ENCODE peak calls at places on chromosomes 5 and 9, in seven cellular contexts. One of them, this sample, is unnamed.

GRCh38 chr9:68637020-68637419 is 68.0 kb upstream of the PIP5K1B start:
- DNase-seq in lower lobe of right lung: no peak
- DNase-seq in body of pancreas: no peak
- DNase-seq in SJSA1: no peak
- DNase-seq in naive thymus-derived CD4-positive, alpha-beta T cell: no peak
- DNase-seq in IMR-90: no peak
- DNase-seq in adrenal gland: no peak
- DNase-seq in this sample: no peak

GRCh38 chr5:149370878-149371277 is 8.2 kb downstream of the IL17B start:
- DNase-seq in naive thymus-derived CD4-positive, alpha-beta T cell: no peak
- DNase-seq in SJSA1: no peak
- DNase-seq in IMR-90: no peak
- DNase-seq in adrenal gland: peak; percentile 49
- DNase-seq in body of pancreas: peak; percentile 66
- DNase-seq in lower lobe of right lung: no peak
- DNase-seq in this sample: no peak

GRCh38 chr9:6171667-6172066 is 43.9 kb upstream of the IL33 start:
- DNase-seq in IMR-90: no peak
- DNase-seq in body of pancreas: no peak
- DNase-seq in naive thymus-derived CD4-positive, alpha-beta T cell: no peak
- DNase-seq in adrenal gland: no peak
- DNase-seq in lower lobe of right lung: no peak
- DNase-seq in SJSA1: no peak
- DNase-seq in this sample: no peak

GRCh38 chr9:135134253-135135028 is 47.0 kb downstream of the OLFM1 start:
- DNase-seq in adrenal gland: no peak
- DNase-seq in body of pancreas: peak; percentile 44
- DNase-seq in naive thymus-derived CD4-positive, alpha-beta T cell: no peak
- DNase-seq in lower lobe of right lung: no peak
- DNase-seq in IMR-90: no peak
- DNase-seq in SJSA1: peak; percentile 48
- DNase-seq in this sample: no peak

GRCh38 chr9:132977626-132978450 is 656 bp upstream of the GFI1B start:
- DNase-seq in adrenal gland: peak; percentile 55
- DNase-seq in naive thymus-derived CD4-positive, alpha-beta T cell: peak; percentile 42
- DNase-seq in lower lobe of right lung: peak; percentile 71
- DNase-seq in SJSA1: peak; percentile 19
- DNase-seq in body of pancreas: peak; percentile 76
- DNase-seq in IMR-90: peak; percentile 31
- DNase-seq in this sample: peak; percentile 37

GRCh38 chr5:74765201-74765600 is 1.7 kb downstream of the GFM2 start:
- DNase-seq in lower lobe of right lung: no peak
- DNase-seq in IMR-90: no peak
- DNase-seq in naive thymus-derived CD4-positive, alpha-beta T cell: no peak
- DNase-seq in SJSA1: peak; percentile 55
- DNase-seq in adrenal gland: no peak
- DNase-seq in body of pancreas: no peak
- DNase-seq in this sample: no peak

GRCh38 chr9:110125207-110125751 is 82.7 kb downstream of the C9orf152 start:
- DNase-seq in naive thymus-derived CD4-positive, alpha-beta T cell: no peak
- DNase-seq in IMR-90: peak; percentile 98
- DNase-seq in lower lobe of right lung: peak; percentile 83
- DNase-seq in adrenal gland: peak; percentile 88
- DNase-seq in SJSA1: peak; percentile 91
- DNase-seq in body of pancreas: peak; percentile 90
- DNase-seq in this sample: no peak

GRCh38 chr9:136799079-136799853 is 3.1 kb downstream of the CCDC183 start:
- DNase-seq in naive thymus-derived CD4-positive, alpha-beta T cell: no peak
- DNase-seq in SJSA1: no peak
- DNase-seq in IMR-90: no peak
- DNase-seq in body of pancreas: peak; percentile 90
- DNase-seq in lower lobe of right lung: peak; percentile 81
- DNase-seq in adrenal gland: no peak
- DNase-seq in this sample: no peak

GRCh38 chr9:126043691-126044090 is 282.9 kb upstream of the MVB12B start:
- DNase-seq in SJSA1: no peak
- DNase-seq in IMR-90: no peak
- DNase-seq in adrenal gland: no peak
- DNase-seq in body of pancreas: no peak
- DNase-seq in naive thymus-derived CD4-positive, alpha-beta T cell: no peak
- DNase-seq in lower lobe of right lung: no peak
- DNase-seq in this sample: no peak

GRCh38 chr5:72138943-72139467 is 31.7 kb downstream of the MAP1B start:
- DNase-seq in IMR-90: peak; percentile 97
- DNase-seq in adrenal gland: peak; percentile 55
- DNase-seq in lower lobe of right lung: no peak
- DNase-seq in body of pancreas: peak; percentile 26
- DNase-seq in SJSA1: peak; percentile 87
- DNase-seq in naive thymus-derived CD4-positive, alpha-beta T cell: no peak
- DNase-seq in this sample: peak; percentile 93

GRCh38 chr9:133187561-133188005 is 21.5 kb downstream of the OBP2B start:
- DNase-seq in adrenal gland: no peak
- DNase-seq in body of pancreas: no peak
- DNase-seq in naive thymus-derived CD4-positive, alpha-beta T cell: no peak
- DNase-seq in lower lobe of right lung: no peak
- DNase-seq in SJSA1: no peak
- DNase-seq in IMR-90: no peak
- DNase-seq in this sample: no peak

GRCh38 chr5:140575309-140575708 is 10.7 kb downstream of the SLC35A4 start:
- DNase-seq in SJSA1: peak; percentile 45
- DNase-seq in naive thymus-derived CD4-positive, alpha-beta T cell: no peak
- DNase-seq in lower lobe of right lung: peak; percentile 80
- DNase-seq in IMR-90: peak; percentile 26
- DNase-seq in body of pancreas: peak; percentile 34
- DNase-seq in adrenal gland: peak; percentile 76
- DNase-seq in this sample: no peak

GRCh38 chr9:89806371-89807100 is 201.7 kb downstream of the GADD45G start:
- DNase-seq in IMR-90: peak; percentile 20
- DNase-seq in lower lobe of right lung: no peak
- DNase-seq in SJSA1: no peak
- DNase-seq in body of pancreas: no peak
- DNase-seq in naive thymus-derived CD4-positive, alpha-beta T cell: no peak
- DNase-seq in adrenal gland: no peak
- DNase-seq in this sample: peak; percentile 31
- H3K4me1 ChIP-seq in IMR-90: no peaks in the 10 kb centered on the region
- H3K4me1 ChIP-seq in lower lobe of right lung: peaks cover 14% of the 10 kb centered on the region
- H3K4me1 ChIP-seq in SJSA1: no peaks in the 10 kb centered on the region
- H3K4me1 ChIP-seq in body of pancreas: no peaks in the 10 kb centered on the region
- H3K4me1 ChIP-seq in naive thymus-derived CD4-positive, alpha-beta T cell: no peaks in the 10 kb centered on the region
- H3K4me1 ChIP-seq in adrenal gland: peaks cover 18% of the 10 kb centered on the region
- H3K4me1 ChIP-seq in this sample: no peaks in the 10 kb centered on the region

GRCh38 chr5:77644443-77645157 is 6.1 kb upstream of the OTP start:
- DNase-seq in adrenal gland: no peak
- DNase-seq in IMR-90: no peak
- DNase-seq in naive thymus-derived CD4-positive, alpha-beta T cell: no peak
- DNase-seq in body of pancreas: no peak
- DNase-seq in SJSA1: peak; percentile 2
- DNase-seq in lower lobe of right lung: no peak
- DNase-seq in this sample: no peak
- H3K27me3 ChIP-seq in adrenal gland: peaks cover 62% of the 10 kb centered on the region
- H3K27me3 ChIP-seq in IMR-90: peaks cover 89% of the 10 kb centered on the region
- H3K27me3 ChIP-seq in naive thymus-derived CD4-positive, alpha-beta T cell: peaks cover 23% of the 10 kb centered on the region
- H3K27me3 ChIP-seq in body of pancreas: peaks cover 5% of the 10 kb centered on the region
- H3K27me3 ChIP-seq in SJSA1: peaks cover 34% of the 10 kb centered on the region
- H3K27me3 ChIP-seq in lower lobe of right lung: peaks cover 87% of the 10 kb centered on the region
- H3K27me3 ChIP-seq in this sample: peaks cover 99% of the 10 kb centered on the region

GRCh38 chr9:112332977-112333638 is at the start of gene PTBP3:
- DNase-seq in lower lobe of right lung: peak; percentile 90
- DNase-seq in IMR-90: peak; percentile 48
- DNase-seq in adrenal gland: peak; percentile 77
- DNase-seq in naive thymus-derived CD4-positive, alpha-beta T cell: peak; percentile 72
- DNase-seq in body of pancreas: peak; percentile 86
- DNase-seq in SJSA1: peak; percentile 86
- DNase-seq in this sample: peak; percentile 67

GRCh38 chr9:112333639-112334318 is 360 bp upstream of the PTBP3 start:
- DNase-seq in naive thymus-derived CD4-positive, alpha-beta T cell: peak; percentile 87
- DNase-seq in IMR-90: peak; percentile 95
- DNase-seq in adrenal gland: peak; percentile 92
- DNase-seq in SJSA1: peak; percentile 92
- DNase-seq in body of pancreas: peak; percentile 96
- DNase-seq in lower lobe of right lung: peak; percentile 96
- DNase-seq in this sample: peak; percentile 67

GRCh38 chr9:112332674-112332976 is 794 bp downstream of the PTBP3 start:
- DNase-seq in IMR-90: no peak
- DNase-seq in lower lobe of right lung: no peak
- DNase-seq in body of pancreas: no peak
- DNase-seq in adrenal gland: no peak
- DNase-seq in SJSA1: no peak
- DNase-seq in naive thymus-derived CD4-positive, alpha-beta T cell: no peak
- DNase-seq in this sample: no peak

GRCh38 chr9:112331676-112331955 is 1.8 kb downstream of the PTBP3 start:
- DNase-seq in SJSA1: no peak
- DNase-seq in adrenal gland: no peak
- DNase-seq in lower lobe of right lung: no peak
- DNase-seq in naive thymus-derived CD4-positive, alpha-beta T cell: no peak
- DNase-seq in body of pancreas: no peak
- DNase-seq in IMR-90: no peak
- DNase-seq in this sample: peak; percentile 27

DNA sequence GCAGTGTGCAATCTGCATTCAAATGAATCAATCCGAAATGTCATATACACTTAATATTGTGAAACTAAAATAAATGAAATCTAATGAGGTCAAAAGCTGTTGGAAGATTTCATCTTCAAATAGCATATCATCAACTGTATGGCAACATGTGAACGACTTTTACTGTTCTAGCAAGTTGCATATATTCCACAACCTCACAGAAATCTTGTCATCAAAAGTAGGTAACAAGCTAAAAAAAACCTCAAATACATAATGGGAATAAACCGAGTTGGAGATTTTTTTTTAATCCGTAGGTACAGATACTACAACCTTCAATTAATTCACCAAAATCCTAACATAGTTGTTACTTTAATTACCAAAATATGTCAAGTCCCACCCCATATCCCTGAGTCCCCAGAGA is 1.1 kb downstream of the PTBP3 start:
- DNase-seq in naive thymus-derived CD4-positive, alpha-beta T cell: no peak
- DNase-seq in SJSA1: no peak
- DNase-seq in body of pancreas: no peak
- DNase-seq in lower lobe of right lung: no peak
- DNase-seq in adrenal gland: no peak
- DNase-seq in IMR-90: no peak
- DNase-seq in this sample: no peak
- H3K27ac ChIP-seq in naive thymus-derived CD4-positive, alpha-beta T cell: peak overlapping the region; percentile 95
- H3K27ac ChIP-seq in SJSA1: peak overlapping the region; percentile 79
- H3K27ac ChIP-seq in body of pancreas: peak overlapping the region; percentile 98
- H3K27ac ChIP-seq in lower lobe of right lung: peak overlapping the region; percentile 99
- H3K27ac ChIP-seq in adrenal gland: peak overlapping the region; percentile 96
- H3K27ac ChIP-seq in IMR-90: no peak overlapping the region
- H3K27ac ChIP-seq in this sample: peak overlapping the region; percentile 94

GRCh38 chr5:94263068-94263467 is 355.3 kb downstream of the KIAA0825 start:
- DNase-seq in naive thymus-derived CD4-positive, alpha-beta T cell: no peak
- DNase-seq in adrenal gland: no peak
- DNase-seq in SJSA1: no peak
- DNase-seq in body of pancreas: no peak
- DNase-seq in IMR-90: no peak
- DNase-seq in lower lobe of right lung: no peak
- DNase-seq in this sample: no peak
- H3K4me1 ChIP-seq in naive thymus-derived CD4-positive, alpha-beta T cell: no peaks in the 10 kb centered on the region
- H3K4me1 ChIP-seq in adrenal gland: no peaks in the 10 kb centered on the region
- H3K4me1 ChIP-seq in SJSA1: no peaks in the 10 kb centered on the region
- H3K4me1 ChIP-seq in body of pancreas: no peaks in the 10 kb centered on the region
- H3K4me1 ChIP-seq in IMR-90: no peaks in the 10 kb centered on the region
- H3K4me1 ChIP-seq in lower lobe of right lung: no peaks in the 10 kb centered on the region
- H3K4me1 ChIP-seq in this sample: no peaks in the 10 kb centered on the region

This sample was measured in foreskin keratinocyte.